ENCODE peak calls at places on chromosomes 2 and 18, in seven cellular contexts. J is nephron progenitor cell, O is GM13976, U is Panc1, W is astrocyte of the spinal cord, G is GM18507, R is dermis microvascular lymphatic vessel endothelial cell. X is an unnamed sample.

GRCh38 chr18:51236225-51236624 is 38.7 kb upstream of the MEX3C start:
- DNase-seq in R (no peak), G (no peak), O (no peak), W (peak; percentile 55), U (no peak), J (no peak), X (no peak)

GRCh38 chr2:29074401-29074800 is at the start of gene PCARE:
- DNase-seq in G (no peak), U (no peak), J (no peak), W (no peak), O (no peak), R (no peak), X (no peak)

GRCh38 chr18:68796936-68797690 is 767 bp upstream of the CCDC102B start:
- DNase-seq in J (no peak), O (no peak), W (peak; percentile 93), U (no peak), G (no peak), R (peak; percentile 78), X (no peak)

GRCh38 chr2:155546715-155547555 is 785.6 kb downstream of the NR4A2 start:
- DNase-seq in J (no peak), G (no peak), O (no peak), R (no peak), U (no peak), W (peak; percentile 4), X (no peak)

GRCh38 chr2:65788556-65788955 is 356.2 kb upstream of the SPRED2 start:
- DNase-seq in O (no peak), U (no peak), W (no peak), J (peak; percentile 13), R (no peak), G (no peak), X (no peak)

GRCh38 chr2:111135237-111135909 is 14.7 kb downstream of the BCL2L11 start:
- DNase-seq in J (no peak), U (no peak), R (no peak), O (no peak), G (no peak), W (no peak), X (no peak)

GRCh38 chr2:47179325-47179724 is 24.2 kb upstream of the STPG4 start:
- DNase-seq in G (no peak), O (no peak), R (no peak), J (no peak), U (no peak), W (no peak), X (no peak)

GRCh38 chr18:44844486-44844885 is 163.8 kb downstream of the SETBP1 start:
- DNase-seq in G (no peak), J (no peak), W (no peak), O (no peak), R (no peak), U (no peak), X (no peak)

GRCh38 chr2:34096552-34097171 is 497.6 kb upstream of the FAM98A start:
- DNase-seq in J (peak; percentile 70), O (peak; percentile 15), U (peak; percentile 65), W (peak; percentile 75), R (peak; percentile 48), G (no peak), X (peak; percentile 76)

GRCh38 chr2:174465327-174465726 is 21.5 kb downstream of the GPR155 start:
- DNase-seq in R (no peak), U (no peak), W (no peak), J (peak; percentile 16), O (no peak), G (no peak), X (no peak)

GRCh38 chr18:13376841-13377351 is 158.3 kb downstream of the LDLRAD4 start:
- DNase-seq in R (no peak), U (no peak), G (no peak), O (no peak), J (no peak), W (no peak), X (no peak)

GRCh38 chr2:147916723-147917122 is 71.9 kb downstream of the ACVR2A start:
- DNase-seq in O (no peak), G (no peak), W (no peak), U (no peak), R (no peak), J (no peak), X (no peak)

GRCh38 chr18:32893915-32894314 is 121.1 kb upstream of the KLHL14 start:
- DNase-seq in R (no peak), G (no peak), W (no peak), O (no peak), U (no peak), J (no peak), X (no peak)

GRCh38 chr18:33987206-33987605 is 237.5 kb downstream of the NOL4 start:
- DNase-seq in U (no peak), R (no peak), J (no peak), W (no peak), O (no peak), G (no peak), X (no peak)

GRCh38 chr2:190136259-190136658 is 73.7 kb upstream of the MSTN start:
- DNase-seq in J (no peak), U (no peak), R (no peak), G (no peak), O (no peak), W (no peak), X (no peak)

GRCh38 chr2:107584577-107584976 is 242.1 kb upstream of the RGPD4 start:
- DNase-seq in U (no peak), J (no peak), O (no peak), G (no peak), R (no peak), W (peak; percentile 43), X (no peak)

GRCh38 chr2:26184555-26185303 is 11.8 kb downstream of the GAREM2 start:
- DNase-seq in J (peak; percentile 92), W (peak; percentile 51), G (peak; percentile 90), O (peak; percentile 93), R (peak; percentile 43), U (no peak), X (no peak)

GRCh38 chr2:168611091-168611490 is 155.0 kb downstream of the CERS6 start:
- DNase-seq in J (no peak), R (no peak), G (no peak), O (no peak), U (no peak), W (no peak), X (no peak)

GRCh38 chr2:71882949-71883472 is 264.7 kb downstream of the CYP26B1 start:
- DNase-seq in G (no peak), U (no peak), R (peak; percentile 63), W (peak; percentile 43), O (no peak), J (peak; percentile 22), X (no peak)

GRCh38 chr2:158586491-158586890 is 129.7 kb downstream of the PKP4 start:
- DNase-seq in W (peak; percentile 64), G (no peak), R (no peak), J (no peak), U (no peak), O (no peak), X (peak; percentile 28)

GRCh38 chr2:30165050-30165520 is 18.3 kb downstream of the YPEL5 start:
- DNase-seq in G (peak; percentile 57), R (peak; percentile 89), W (peak; percentile 87), U (peak; percentile 69), O (peak; percentile 77), J (peak; percentile 55), X (peak; percentile 93)

GRCh38 chr2:150646746-150647145 is 159.3 kb upstream of the RND3 start:
- DNase-seq in U (no peak), W (peak; percentile 33), R (no peak), G (no peak), O (no peak), J (no peak), X (no peak)

GRCh38 chr2:14778015-14778414 is 145.5 kb downstream of the LRATD1 start:
- DNase-seq in W (peak; percentile 62), U (no peak), R (no peak), O (no peak), G (no peak), J (no peak), X (no peak)

X was measured in SK-N-MC.